ENCODE peak calls at places on chromosomes 7 and 10, in four cellular contexts. G, X, Q and W are unnamed samples.

GRCh38 chr10:30918651-30919050 is 113.0 kb downstream of the ZNF438 start:
- DNase-seq in G (no peak), X (no peak), Q (no peak), W (no peak)

GRCh38 chr7:8365499-8366110 is 67.8 kb upstream of the NXPH1 start:
- DNase-seq in G (no peak), X (no peak), Q (no peak), W (no peak)

GRCh38 chr10:64115913-64116643 is 594.9 kb downstream of the REEP3 start:
- DNase-seq in G (no peak), X (no peak), Q (no peak), W (no peak)

GRCh38 chr10:90885176-90885575 is 13.4 kb downstream of the RPP30 start:
- DNase-seq in G (peak), X (no peak), Q (peak), W (no peak)

GRCh38 chr10:75406158-75407065 is 4.8 kb upstream of the ZNF503 start:
- DNase-seq in G (no peak), X (no peak), Q (no peak), W (no peak)

GRCh38 chr10:79391231-79392019 is 44.2 kb downstream of the PPIF start:
- DNase-seq in G (no peak), X (no peak), Q (no peak), W (no peak)

GRCh38 chr10:68110027-68110426 is 739 bp downstream of the MYPN start:
- DNase-seq in G (no peak), X (no peak), Q (no peak), W (no peak)

GRCh38 chr10:114301177-114301576 is 62.1 kb downstream of the VWA2 start:
- DNase-seq in G (no peak), X (no peak), Q (no peak), W (peak)

GRCh38 chr10:78177013-78177370 is 143.3 kb downstream of the RPS24 start:
- DNase-seq in G (peak), X (no peak), Q (no peak), W (no peak)

GRCh38 chr7:27162548-27162848 is 2.8 kb downstream of the HOXA9 start:
- DNase-seq in G (no peak), X (no peak), Q (no peak), W (no peak)

DNA sequence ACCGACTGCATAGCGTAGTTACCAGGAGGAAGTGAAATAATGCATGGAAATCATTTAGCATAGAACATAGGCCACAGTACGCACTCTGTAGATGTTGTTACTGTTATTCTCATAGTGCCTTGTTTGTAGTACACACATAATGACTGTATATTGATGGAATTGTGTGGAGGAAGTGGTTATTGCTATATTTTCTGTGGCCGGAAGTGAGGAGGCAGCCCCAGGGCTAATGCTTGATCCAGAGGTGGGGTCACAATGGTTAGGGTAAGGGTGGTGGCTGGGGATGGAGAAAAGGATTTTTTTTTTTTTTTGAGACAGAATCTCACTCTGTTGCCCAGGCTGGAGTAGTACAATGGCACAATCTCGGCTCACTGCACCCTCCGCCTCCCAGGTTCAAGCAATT is 4.5 kb upstream of the MGAM start:
- DNase-seq in G (no peak), X (no peak), Q (no peak), W (no peak)
- H2AFZ ChIP-seq in G (no peak), X (no peak), Q (no peak), W (no peak)

GRCh38 chr7:139820089-139820488 is 9.0 kb upstream of the TBXAS1 start:
- DNase-seq in G (no peak), X (no peak), Q (no peak), W (peak)

GRCh38 chr7:139825666-139826290 is 3.3 kb upstream of the TBXAS1 start:
- DNase-seq in G (peak), X (no peak), Q (peak), W (no peak)

GRCh38 chr7:139821349-139822115 is 7.5 kb upstream of the TBXAS1 start:
- DNase-seq in G (no peak), X (no peak), Q (no peak), W (no peak)

GRCh38 chr7:139823855-139824670 is 5.0 kb upstream of the TBXAS1 start:
- DNase-seq in G (peak), X (no peak), Q (peak), W (no peak)

DNA sequence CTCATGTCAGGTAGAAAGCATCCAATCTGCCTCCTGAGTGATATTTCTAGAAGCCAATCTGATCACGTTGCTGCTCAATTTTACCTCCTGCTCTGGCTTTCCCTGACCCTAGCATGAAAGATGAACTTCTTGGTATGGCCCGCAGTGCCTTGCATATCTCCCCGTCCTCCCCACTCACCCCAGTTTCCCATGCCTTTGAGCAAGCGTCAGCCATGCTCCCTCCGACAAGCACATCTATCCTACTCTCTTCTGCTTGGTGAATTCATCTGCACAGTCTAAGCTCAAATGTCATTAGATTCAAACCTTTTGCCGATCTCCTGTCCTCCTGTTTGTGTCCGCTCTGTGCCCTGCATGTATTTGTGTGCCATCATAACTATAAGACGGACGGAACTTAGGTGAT is 6.2 kb upstream of the TBXAS1 start:
- DNase-seq in G (no peak), X (no peak), Q (no peak), W (no peak)
- TF ChIP-seq EZH2 in G (no peak), X (no peak), Q (no peak), W (no peak)

DNA sequence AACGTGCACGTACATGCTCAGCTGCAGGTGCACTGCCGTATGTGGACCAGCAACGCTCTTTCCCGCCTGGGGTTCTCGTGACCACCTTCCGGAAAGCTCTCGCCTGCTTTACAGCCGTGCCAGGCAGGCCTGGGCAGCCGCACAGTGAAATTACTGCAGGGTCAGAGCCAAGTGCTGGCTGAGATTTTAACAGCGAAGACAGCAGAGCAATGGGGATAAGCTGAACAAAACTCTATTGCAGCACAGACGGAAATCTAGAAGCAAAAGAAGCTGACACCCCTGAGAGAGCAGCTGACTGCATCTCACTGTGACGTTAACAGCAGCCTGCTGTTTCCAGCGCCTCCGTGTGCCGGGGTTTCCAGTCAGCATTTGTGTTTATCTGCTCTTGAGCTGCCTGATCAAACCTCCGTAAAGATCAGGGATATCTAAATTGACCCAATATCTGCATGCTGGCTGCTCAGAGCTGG is 179.0 kb downstream of the DIP2C start:
- DNase-seq in G (no peak), X (no peak), Q (peak), W (no peak)
- H3K9ac ChIP-seq in G (peak), X (no peak), Q (peak), W (peak)

GRCh38 chr7:107169120-107170050 is 582 bp downstream of the HBP1 start:
- DNase-seq in G (peak), X (peak), Q (peak), W (peak)
- H2AFZ ChIP-seq in G (peak), X (peak), Q (peak), W (peak)

GRCh38 chr7:140230517-140230861 is 53.7 kb upstream of the KDM7A start:
- DNase-seq in G (no peak), X (no peak), Q (no peak), W (no peak)
- TF ChIP-seq EZH2 in G (no peak), X (no peak), Q (peak), W (no peak)